ENCODE peak calls at places on chromosome 13, in nine cellular contexts. J, H, Y, D, W, S, T, K and A are unnamed samples.

GRCh38 chr13:82672248-82672647 is 1210.0 kb downstream of the SLITRK1 start:
- DNase-seq in T (no peak), H (no peak), J (no peak), S (no peak), W (no peak), D (no peak), K (no peak), Y (no peak), A (no peak)

GRCh38 chr13:104577029-104577820 is 1511.0 kb upstream of the SLC10A2 start:
- DNase-seq in T (no peak), D (no peak), Y (no peak), W (no peak), K (no peak), S (no peak), J (no peak), H (peak; percentile 44), A (no peak)

GRCh38 chr13:76812206-76812882 is 73.9 kb downstream of the KCTD12 start:
- DNase-seq in J (no peak), W (no peak), H (no peak), T (peak; percentile 43), K (no peak), D (no peak), S (no peak), Y (no peak), A (no peak)

GRCh38 chr13:113928701-113929627 is 44.9 kb downstream of the C13orf46 start:
- DNase-seq in D (no peak), K (peak; percentile 37), H (peak; percentile 44), W (peak; percentile 84), J (no peak), S (peak; percentile 86), Y (no peak), T (peak; percentile 45), A (peak; percentile 87)

GRCh38 chr13:49561064-49561410 is 24.3 kb downstream of the RCBTB1 start:
- DNase-seq in J (no peak), H (peak; percentile 36), Y (no peak), K (no peak), W (no peak), D (no peak), T (no peak), S (no peak), A (no peak)

GRCh38 chr13:113001251-113002140 is 32.5 kb downstream of the MCF2L start:
- DNase-seq in J (no peak), H (peak; percentile 16), K (peak; percentile 70), Y (no peak), T (peak; percentile 74), D (peak; percentile 65), W (no peak), S (no peak), A (peak; percentile 63)

GRCh38 chr13:110249326-110249725 is 57.6 kb downstream of the COL4A1 start:
- DNase-seq in Y (no peak), S (no peak), H (no peak), K (no peak), T (no peak), J (no peak), W (no peak), D (no peak), A (peak; percentile 38)

GRCh38 chr13:27043013-27043412 is 128.6 kb downstream of the USP12 start:
- DNase-seq in J (no peak), T (peak; percentile 65), D (no peak), W (peak; percentile 97), H (peak; percentile 95), K (no peak), Y (no peak), S (peak; percentile 67), A (no peak)

GRCh38 chr13:80084086-80084676 is 256.7 kb downstream of the SPRY2 start:
- DNase-seq in H (peak; percentile 98), W (peak; percentile 94), Y (no peak), S (no peak), K (no peak), D (no peak), J (no peak), T (no peak), A (no peak)

GRCh38 chr13:98520674-98521449 is 56.0 kb downstream of the STK24 start:
- DNase-seq in T (no peak), S (no peak), J (no peak), Y (no peak), D (no peak), H (no peak), K (no peak), W (no peak), A (no peak)

GRCh38 chr13:98858206-98858605 is 105.7 kb upstream of the SLC15A1 start:
- DNase-seq in S (no peak), K (no peak), J (no peak), Y (no peak), D (no peak), W (no peak), T (no peak), H (no peak), A (no peak)

GRCh38 chr13:19150712-19151228 is 30.9 kb downstream of the TUBA3C start:
- DNase-seq in K (no peak), H (no peak), W (no peak), Y (no peak), J (no peak), D (no peak), S (no peak), T (no peak), A (peak; percentile 34)

GRCh38 chr13:41859555-41859954 is 101.4 kb downstream of the VWA8 start:
- DNase-seq in J (no peak), T (no peak), K (no peak), S (no peak), W (peak; percentile 12), D (no peak), H (no peak), Y (no peak), A (no peak)

GRCh38 chr13:30138511-30138910 is 168.8 kb downstream of the KATNAL1 start:
- DNase-seq in Y (no peak), S (no peak), H (no peak), T (no peak), D (no peak), J (no peak), W (no peak), K (no peak), A (no peak)

GRCh38 chr13:29760561-29760960 is 89.9 kb downstream of the UBL3 start:
- DNase-seq in T (no peak), K (no peak), H (no peak), D (no peak), J (no peak), S (no peak), W (no peak), Y (no peak), A (no peak)